ENCODE peak calls at places on chromosomes 2 and 18, in six cellular contexts. G, F, R, A, H and E are unnamed samples.
A peak's percentile ranks its signal among the peaks of the same experiment; 100 is the strongest.

GRCh38 chr2:73290049-73290839 is 3.1 kb downstream of the EGR4 start:
- DNase-seq in G (no peak), F (no peak), R (peak; percentile 38), A (no peak), H (no peak), E (no peak)

GRCh38 chr2:30705711-30706533 is 101.3 kb downstream of the CAPN13 start:
- DNase-seq in G (no peak), F (peak; percentile 56), R (no peak), A (no peak), H (no peak), E (no peak)

GRCh38 chr2:168222095-168222494 is 25.3 kb downstream of the STK39 start:
- DNase-seq in G (no peak), F (no peak), R (no peak), A (no peak), H (no peak), E (no peak)

GRCh38 chr2:174835797-174836255 is 71.6 kb upstream of the CHRNA1 start:
- DNase-seq in G (no peak), F (no peak), R (peak; percentile 97), A (no peak), H (no peak), E (no peak)

GRCh38 chr2:21333694-21334093 is 209.9 kb downstream of the TDRD15 start:
- DNase-seq in G (no peak), F (no peak), R (no peak), A (no peak), H (no peak), E (no peak)

GRCh38 chr2:151339168-151339567 is 18.2 kb upstream of the TNFAIP6 start:
- DNase-seq in G (no peak), F (no peak), R (peak; percentile 23), A (no peak), H (no peak), E (no peak)

GRCh38 chr2:11166476-11166875 is 11.2 kb downstream of the SLC66A3 start:
- DNase-seq in G (no peak), F (no peak), R (no peak), A (no peak), H (no peak), E (no peak)

GRCh38 chr2:150080115-150080514 is 407.4 kb downstream of the RND3 start:
- DNase-seq in G (no peak), F (no peak), R (peak; percentile 45), A (no peak), H (no peak), E (no peak)

GRCh38 chr2:39778775-39779751 is at the start of gene THUMPD2:
- DNase-seq in G (peak; percentile 33), F (peak; percentile 83), R (peak; percentile 71), A (peak; percentile 44), H (peak; percentile 9), E (peak; percentile 53)

GRCh38 chr18:3279201-3280185 is 17.6 kb downstream of the MYL12B start:
- DNase-seq in G (no peak), F (no peak), R (no peak), A (no peak), H (no peak), E (no peak)

GRCh38 chr2:19988600-19988999 is 1.3 kb downstream of the WDR35 start:
- DNase-seq in G (no peak), F (no peak), R (no peak), A (no peak), H (no peak), E (no peak)

GRCh38 chr18:48676756-48677368 is 138.0 kb downstream of the CTIF start:
- DNase-seq in G (peak; percentile 47), F (peak; percentile 86), R (peak; percentile 45), A (peak; percentile 61), H (peak; percentile 31), E (no peak)

GRCh38 chr18:24136967-24137373 is 1.9 kb upstream of the CABYR start:
- DNase-seq in G (no peak), F (no peak), R (peak; percentile 62), A (no peak), H (no peak), E (no peak)

GRCh38 chr18:48575301-48575657 is 36.4 kb downstream of the CTIF start:
- DNase-seq in G (no peak), F (no peak), R (no peak), A (no peak), H (no peak), E (no peak)

GRCh38 chr2:128321421-128321775 is 2.7 kb upstream of the HS6ST1 start:
- DNase-seq in G (no peak), F (peak; percentile 66), R (no peak), A (no peak), H (no peak), E (no peak)

GRCh38 chr2:152542995-152543481 is 174.2 kb downstream of the PRPF40A start:
- DNase-seq in G (no peak), F (peak; percentile 68), R (peak; percentile 87), A (no peak), H (no peak), E (peak; percentile 58)
- H3K27ac ChIP-seq in G (no peak overlapping the region), F (peak overlapping the region; percentile 63), R (peak overlapping the region; percentile 81), A (peak overlapping the region; percentile 53), H (no peak overlapping the region), E (peak overlapping the region; percentile 89)

GRCh38 chr2:241375300-241375699 is 19.2 kb downstream of the FARP2 start:
- DNase-seq in G (no peak), F (no peak), R (no peak), A (no peak), H (no peak), E (no peak)
- H3K27ac ChIP-seq in G (no peak overlapping the region), F (no peak overlapping the region), R (no peak overlapping the region), A (no peak overlapping the region), H (no peak overlapping the region), E (no peak overlapping the region)

GRCh38 chr18:21284540-21284939 is 42.5 kb downstream of the GREB1L start:
- DNase-seq in G (no peak), F (no peak), R (no peak), A (no peak), H (no peak), E (no peak)
- H3K27ac ChIP-seq in G (no peak overlapping the region), F (no peak overlapping the region), R (no peak overlapping the region), A (no peak overlapping the region), H (no peak overlapping the region), E (no peak overlapping the region)

GRCh38 chr2:215430528-215431187 is 5.2 kb downstream of the FN1 start:
- DNase-seq in G (no peak), F (no peak), R (peak; percentile 82), A (no peak), H (no peak), E (no peak)

GRCh38 chr2:215434447-215435260 is 1.2 kb downstream of the FN1 start:
- DNase-seq in G (no peak), F (no peak), R (peak; percentile 39), A (no peak), H (no peak), E (no peak)

GRCh38 chr2:215431290-215431689 is 4.6 kb downstream of the FN1 start:
- DNase-seq in G (no peak), F (no peak), R (no peak), A (no peak), H (no peak), E (no peak)

GRCh38 chr2:215431778-215432758 is 3.8 kb downstream of the FN1 start:
- DNase-seq in G (no peak), F (no peak), R (peak; percentile 58), A (no peak), H (no peak), E (no peak)

DNA sequence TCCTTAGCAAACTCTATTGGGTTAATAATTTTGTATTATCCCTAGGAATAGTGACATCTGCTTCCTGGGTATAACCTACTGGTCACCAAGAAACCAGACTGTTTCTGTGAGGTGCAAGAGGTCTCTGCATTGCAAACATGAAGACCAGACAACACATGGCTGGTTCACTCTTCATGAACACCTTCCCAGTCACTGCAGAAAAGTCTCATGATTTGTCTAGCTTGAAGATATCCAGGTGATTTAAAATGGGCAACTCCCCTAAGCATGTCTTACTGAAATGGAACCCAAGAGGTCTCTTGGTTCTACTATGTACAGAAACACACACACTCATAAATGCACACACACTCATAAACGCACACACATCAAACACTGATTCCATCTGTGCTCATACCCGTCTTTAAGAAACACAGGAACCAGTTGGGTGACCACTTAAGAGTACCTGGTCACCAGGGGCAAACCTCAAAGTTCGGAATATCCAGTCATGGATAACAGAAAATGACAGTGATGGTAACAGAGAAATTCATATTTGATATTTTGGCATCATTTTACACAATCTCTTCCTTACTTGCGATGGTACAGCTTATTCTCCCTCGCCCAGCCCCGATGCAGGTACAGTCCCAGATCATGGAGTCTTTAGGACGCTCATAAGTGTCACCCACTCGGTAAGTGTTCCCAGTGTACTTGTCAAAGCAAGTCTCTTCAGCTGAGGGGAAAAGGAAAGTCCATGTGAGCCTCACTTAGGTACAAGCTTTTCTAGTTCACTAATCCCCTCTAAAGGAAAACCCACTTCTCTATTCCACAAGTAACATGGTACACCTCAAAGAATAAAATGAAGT is 2.9 kb downstream of the FN1 start:
- DNase-seq in G (no peak), F (no peak), R (peak; percentile 52), A (no peak), H (no peak), E (no peak)
- H3K27ac ChIP-seq in G (no peak overlapping the region), F (peak overlapping the region; percentile 88), R (peak overlapping the region; percentile 89), A (peak overlapping the region; percentile 95), H (no peak overlapping the region), E (no peak overlapping the region)

DNA sequence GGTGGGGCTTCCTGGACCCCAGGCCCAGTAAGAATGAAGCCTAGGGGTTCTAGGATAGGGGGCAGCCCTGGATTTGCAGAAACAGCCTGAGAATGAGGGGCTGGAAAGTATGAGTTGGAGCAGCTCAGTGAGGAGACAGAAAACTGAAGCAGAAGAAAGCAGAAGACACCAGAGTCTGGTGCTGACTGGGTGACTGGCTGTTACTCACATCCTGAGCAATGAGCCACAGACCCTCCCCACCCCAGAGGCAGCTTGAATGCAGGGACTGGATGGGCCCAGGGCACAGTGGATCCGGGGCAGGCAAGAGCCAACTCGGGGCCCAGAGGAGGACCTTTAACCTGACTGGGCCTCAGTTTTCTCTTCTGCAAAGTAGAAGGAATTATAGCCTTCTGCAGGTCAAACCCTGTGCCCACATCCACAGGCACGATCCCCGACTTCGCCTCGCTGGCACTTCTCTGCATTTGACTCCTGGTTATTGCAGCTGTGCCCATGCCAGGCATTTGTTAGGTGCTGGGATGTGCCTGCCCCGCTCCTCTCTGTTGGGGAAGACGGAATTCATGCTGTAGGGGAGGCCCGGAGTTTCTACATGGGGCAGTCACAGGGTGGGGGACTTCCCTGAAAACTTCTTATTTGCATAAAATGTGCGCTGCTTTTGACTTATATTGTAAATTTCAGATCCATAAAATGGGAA is 8.5 kb downstream of the STEAP3 start:
- DNase-seq in G (no peak), F (no peak), R (peak; percentile 24), A (no peak), H (no peak), E (no peak)
- H3K27ac ChIP-seq in G (no peak overlapping the region), F (no peak overlapping the region), R (peak overlapping the region; percentile 72), A (no peak overlapping the region), H (no peak overlapping the region), E (no peak overlapping the region)